ENCODE peak calls at places on chromosomes 4 and X, in six cellular contexts. Z is ascending aorta, Y is cardiac muscle cell, B is SK-N-SH, O is lower lobe of right lung, Q is fibroblast of lung. T is an unnamed sample. For H3K27me3, the result is how much of the 10 kb centered on the place peaks cover.

GRCh38 chrX:132184871-132185270 is 34.4 kb downstream of the RAP2C start:
- DNase-seq in O (no peak), B (no peak), Q (no peak), Z (no peak), Y (no peak), T (no peak)

GRCh38 chr4:151325320-151326246 is at the start of gene SH3D19:
- DNase-seq in Z (no peak), Q (peak), Y (peak), B (peak), O (peak), T (peak)

GRCh38 chr4:153962311-153963039 is 173.6 kb upstream of the SFRP2 start:
- DNase-seq in B (no peak), Q (no peak), O (no peak), Y (no peak), Z (no peak), T (no peak)

GRCh38 chr4:140267576-140267975 is 105.9 kb upstream of the SCOC start:
- DNase-seq in Y (no peak), Q (no peak), O (no peak), B (no peak), Z (no peak), T (peak)

GRCh38 chr4:7771056-7771455 is 168.6 kb downstream of the AFAP1 start:
- DNase-seq in Z (no peak), Y (no peak), B (no peak), Q (no peak), O (no peak), T (no peak)

GRCh38 chr4:3025881-3026280 is 48.5 kb downstream of the HTT-AS start:
- DNase-seq in B (no peak), Y (no peak), Q (no peak), O (no peak), Z (no peak), T (no peak)

GRCh38 chr4:70718811-70719604 is 2.8 kb upstream of the RUFY3 start:
- DNase-seq in O (no peak), B (no peak), Z (no peak), Q (no peak), Y (peak), T (no peak)

GRCh38 chr4:177239878-177240277 is 69.8 kb upstream of the NEIL3 start:
- DNase-seq in B (peak), O (no peak), Z (no peak), Q (peak), Y (no peak), T (no peak)

GRCh38 chr4:33890841-33891240 is 2353.5 kb downstream of the ARAP2 start:
- DNase-seq in Y (peak), B (no peak), O (no peak), Q (no peak), Z (no peak), T (no peak)

GRCh38 chr4:98232202-98232601 is 29.0 kb upstream of the RAP1GDS1 start:
- DNase-seq in Z (no peak), B (no peak), O (no peak), Y (peak), Q (peak), T (no peak)

GRCh38 chrX:47958943-47959342 is 44.8 kb downstream of the ZNF182 start:
- DNase-seq in Z (no peak), Y (peak), Q (no peak), O (no peak), B (peak), T (no peak)

GRCh38 chr4:125179727-125180126 is 135.0 kb upstream of the FAT4 start:
- DNase-seq in O (no peak), B (no peak), Y (no peak), Z (no peak), Q (no peak), T (no peak)

GRCh38 chr4:21953653-21954052 is 5.1 kb upstream of the KCNIP4 start:
- DNase-seq in B (no peak), O (no peak), Y (no peak), Z (no peak), Q (no peak), T (no peak)

GRCh38 chr4:176435891-176436499 is 116.2 kb downstream of the SPCS3 start:
- DNase-seq in Z (no peak), O (no peak), B (no peak), Q (peak), Y (peak), T (no peak)

GRCh38 chrX:73977542-73978169 is 326.3 kb upstream of the ZCCHC13 start:
- DNase-seq in O (no peak), Y (no peak), Z (no peak), B (no peak), Q (no peak), T (no peak)

GRCh38 chrX:76026751-76027150 is 146.1 kb upstream of the PBDC1 start:
- DNase-seq in O (no peak), B (no peak), Z (no peak), Q (no peak), Y (no peak), T (no peak)

GRCh38 chrX:125953769-125954168 is 212.3 kb downstream of the DCAF12L2 start:
- DNase-seq in Q (no peak), B (no peak), Y (no peak), Z (no peak), O (no peak), T (no peak)

GRCh38 chr4:113979157-113979972 is at the start of gene ARSJ:
- DNase-seq in O (peak), Q (peak), Y (peak), Z (peak), B (peak), T (peak)

GRCh38 chr4:7820031-7820825 is 119.4 kb downstream of the AFAP1 start:
- DNase-seq in Y (no peak), Q (no peak), Z (no peak), B (no peak), O (no peak), T (peak)

GRCh38 chr4:48138936-48139335 is 4.9 kb upstream of the TXK start:
- DNase-seq in Q (no peak), Y (no peak), B (no peak), Z (no peak), O (no peak), T (no peak)

GRCh38 chr4:91758487-91758886 is 545.3 kb upstream of the GRID2 start:
- DNase-seq in Y (peak), O (no peak), Z (no peak), B (no peak), Q (peak), T (no peak)

GRCh38 chrX:149910178-149910695 is 19.1 kb upstream of the HSFX4 start:
- DNase-seq in B (no peak), O (no peak), Z (no peak), Y (no peak), Q (no peak), T (no peak)

GRCh38 chrX:111376897-111377601 is 34.9 kb downstream of the DCX start:
- DNase-seq in Z (no peak), Q (no peak), Y (no peak), O (no peak), B (no peak), T (no peak)

GRCh38 chr4:95293014-95293413 is 255.8 kb downstream of the UNC5C start:
- DNase-seq in O (no peak), Z (no peak), Y (peak), B (no peak), Q (peak), T (no peak)

GRCh38 chr4:140004580-140005314 is 149.2 kb downstream of the MAML3 start:
- DNase-seq in Q (peak), Z (no peak), B (peak), Y (peak), O (peak), T (peak)

GRCh38 chr4:71367546-71367945 is 28.7 kb downstream of the SLC4A4 start:
- DNase-seq in Z (no peak), Q (no peak), Y (no peak), B (no peak), O (no peak), T (no peak)

GRCh38 chr4:48290146-48290772 is 20.6 kb upstream of the TEC start:
- DNase-seq in Y (peak), B (peak), Q (peak), O (no peak), Z (no peak), T (no peak)

GRCh38 chr4:144647095-144647959 is 1.4 kb downstream of the HHIP start:
- DNase-seq in Y (peak), O (no peak), B (peak), Q (peak), Z (no peak), T (peak)
- H3K27me3 ChIP-seq in Y (half or more), O (under half), B (under half), Q (under half), Z (under half), T (under half)

DNA sequence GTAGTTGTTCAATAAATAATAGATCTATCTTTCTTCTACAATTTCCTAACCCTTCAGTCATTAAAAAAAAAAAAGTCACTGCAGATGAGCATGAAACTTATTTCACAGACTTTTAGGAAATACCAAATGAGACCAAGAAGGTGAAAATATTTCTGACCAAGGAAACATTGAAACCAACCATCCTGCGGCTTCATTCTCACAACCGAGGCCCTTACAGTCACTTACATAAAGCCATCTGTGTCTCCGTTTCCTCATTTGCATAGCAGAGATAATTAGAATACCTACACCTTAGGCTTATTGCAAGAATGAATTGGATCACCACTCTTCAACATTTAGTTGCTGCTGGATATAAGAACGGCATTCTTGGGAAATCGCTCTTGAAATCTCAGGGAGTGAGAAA is 356.3 kb downstream of the HS3ST1 start:
- DNase-seq in Q (no peak), Z (no peak), B (no peak), Y (no peak), O (no peak), T (no peak)
- H3K27me3 ChIP-seq in Q (under half), Z (under half), B (under half), Y (under half), O (under half), T (under half)

DNA sequence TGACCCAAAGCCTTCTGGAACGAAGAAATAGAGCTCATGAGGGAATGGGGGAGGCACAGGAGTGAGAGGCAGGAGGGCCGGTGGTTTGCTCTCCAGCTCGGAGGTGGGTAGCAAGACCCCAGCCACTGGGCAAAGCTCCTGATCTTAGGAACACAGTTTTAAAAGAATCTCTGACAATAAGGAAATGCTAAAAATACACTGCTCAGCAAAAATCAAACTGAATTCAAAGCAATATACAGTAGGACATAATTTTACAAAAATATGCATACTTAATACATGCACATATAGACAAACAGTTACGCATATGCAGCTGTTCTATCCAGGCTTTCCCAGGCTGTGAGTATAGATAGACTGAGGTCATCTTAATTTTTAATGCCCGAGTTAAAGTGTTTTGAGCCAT is 6.8 kb downstream of the GPR50 start:
- DNase-seq in O (no peak), Q (no peak), Y (no peak), B (no peak), Z (no peak), T (no peak)
- H3K27me3 ChIP-seq in O (under half), Q (under half), Y (half or more), B (under half), Z (under half), T (under half)

DNA sequence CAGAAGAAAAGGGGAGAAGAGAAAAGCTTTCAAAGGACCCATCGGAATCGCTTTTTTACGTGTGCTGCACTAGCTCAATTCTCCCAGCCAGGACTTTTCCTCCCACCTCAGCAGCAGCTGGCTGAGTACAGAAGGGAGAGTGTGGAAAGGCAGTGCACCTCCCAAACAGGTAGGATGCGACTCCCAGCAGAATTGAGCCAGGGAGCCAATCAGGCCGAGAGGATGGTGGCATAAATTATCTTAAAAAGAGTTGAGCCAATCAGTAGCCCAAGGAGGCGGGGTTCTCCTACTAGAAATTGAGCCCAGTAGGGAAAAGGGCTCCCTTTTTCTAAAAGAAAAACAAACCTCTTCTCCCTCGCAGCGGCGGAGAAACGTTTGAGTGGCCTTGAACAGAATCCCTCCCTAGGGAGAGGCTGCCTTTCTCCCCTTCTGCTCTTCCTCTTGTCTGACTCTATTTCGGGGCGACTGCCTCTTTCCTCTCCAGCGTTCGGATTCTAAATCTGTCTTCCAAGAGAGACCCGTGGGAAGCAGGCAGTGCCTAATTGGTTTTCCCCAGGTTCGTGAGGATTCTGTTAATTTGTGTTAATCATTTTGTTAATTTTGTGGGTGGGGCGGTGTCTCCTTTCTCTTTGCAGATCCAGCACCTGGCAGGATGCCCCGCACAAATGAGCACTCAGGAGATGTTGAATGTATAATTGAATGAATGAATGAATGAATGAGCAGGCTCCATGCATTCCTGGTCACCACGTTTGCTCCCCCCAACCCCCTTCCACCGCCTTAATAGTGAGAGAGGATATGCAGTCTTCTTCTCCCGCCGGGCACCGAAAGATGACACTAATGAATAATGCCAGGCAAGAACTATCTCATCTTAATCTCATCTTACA is at the start of gene GABRG1:
- DNase-seq in Q (no peak), B (no peak), Z (no peak), O (peak), Y (no peak), T (peak)
- H3K27me3 ChIP-seq in Q (under half), B (under half), Z (under half), O (under half), Y (half or more), T (under half)

GRCh38 chr4:8867624-8868320 is 3.9 kb downstream of the HMX1 start:
- DNase-seq in Q (no peak), B (no peak), Y (no peak), Z (no peak), O (no peak), T (peak)
- H3K27me3 ChIP-seq in Q (under half), B (under half), Y (half or more), Z (under half), O (half or more), T (under half)

GRCh38 chr4:37895271-37895670 is 4.4 kb downstream of the TBC1D1 start:
- DNase-seq in Q (no peak), B (no peak), O (no peak), Z (no peak), Y (no peak), T (no peak)
- H3K27me3 ChIP-seq in Q (under half), B (under half), O (under half), Z (under half), Y (half or more), T (under half)

DNA sequence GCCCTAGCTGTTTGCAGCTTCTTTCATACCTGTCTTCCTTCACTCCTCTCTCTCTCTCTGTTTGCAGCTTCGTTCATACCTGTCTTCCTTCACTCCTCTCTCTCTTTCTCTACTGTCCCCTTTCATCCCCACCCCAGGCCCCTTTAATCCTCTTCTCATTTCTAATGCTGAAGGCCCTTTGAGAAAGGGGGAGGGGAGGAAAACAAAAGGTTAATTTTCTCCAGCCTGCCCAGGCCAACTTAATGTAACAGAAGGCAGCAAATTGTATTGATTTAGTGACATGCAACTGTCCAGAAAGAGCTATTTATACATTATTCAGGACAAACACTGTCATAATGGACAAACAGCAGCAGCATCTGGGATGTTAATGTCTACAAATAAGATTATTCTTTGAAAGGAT is 174.8 kb downstream of the NKX6-1 start:
- DNase-seq in Z (no peak), B (peak), Q (no peak), O (no peak), Y (no peak), T (no peak)
- H3K27me3 ChIP-seq in Z (under half), B (under half), Q (under half), O (under half), Y (under half), T (under half)

DNA sequence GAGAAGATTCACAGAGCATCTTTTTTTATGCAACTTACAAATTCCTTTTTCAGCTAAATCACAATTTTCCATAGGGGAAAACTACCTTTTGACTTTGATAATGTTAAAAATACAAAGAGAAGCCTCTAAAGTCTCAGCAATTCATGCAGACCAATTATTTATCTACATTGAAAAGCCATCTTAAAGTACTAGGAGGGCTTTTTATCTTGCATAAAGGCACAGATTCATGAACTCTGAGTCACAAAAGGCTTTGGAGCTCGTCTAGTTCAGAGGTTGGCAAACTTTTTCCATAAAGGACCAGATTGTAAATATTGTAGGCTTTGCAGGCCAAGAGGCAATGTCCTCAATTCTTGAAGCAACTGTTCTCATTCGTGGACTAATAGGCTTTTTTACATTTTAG is 210.4 kb upstream of the HDX start:
- DNase-seq in Q (no peak), O (no peak), Z (no peak), Y (no peak), B (no peak), T (no peak)
- H3K27me3 ChIP-seq in Q (under half), O (under half), Z (under half), Y (under half), B (under half), T (under half)

GRCh38 chrX:72139538-72139937 is 7.8 kb upstream of the RTL5 start:
- DNase-seq in Y (no peak), B (no peak), O (no peak), Z (no peak), Q (no peak), T (no peak)
- H3K27me3 ChIP-seq in Y (under half), B (under half), O (under half), Z (under half), Q (under half), T (under half)

DNA sequence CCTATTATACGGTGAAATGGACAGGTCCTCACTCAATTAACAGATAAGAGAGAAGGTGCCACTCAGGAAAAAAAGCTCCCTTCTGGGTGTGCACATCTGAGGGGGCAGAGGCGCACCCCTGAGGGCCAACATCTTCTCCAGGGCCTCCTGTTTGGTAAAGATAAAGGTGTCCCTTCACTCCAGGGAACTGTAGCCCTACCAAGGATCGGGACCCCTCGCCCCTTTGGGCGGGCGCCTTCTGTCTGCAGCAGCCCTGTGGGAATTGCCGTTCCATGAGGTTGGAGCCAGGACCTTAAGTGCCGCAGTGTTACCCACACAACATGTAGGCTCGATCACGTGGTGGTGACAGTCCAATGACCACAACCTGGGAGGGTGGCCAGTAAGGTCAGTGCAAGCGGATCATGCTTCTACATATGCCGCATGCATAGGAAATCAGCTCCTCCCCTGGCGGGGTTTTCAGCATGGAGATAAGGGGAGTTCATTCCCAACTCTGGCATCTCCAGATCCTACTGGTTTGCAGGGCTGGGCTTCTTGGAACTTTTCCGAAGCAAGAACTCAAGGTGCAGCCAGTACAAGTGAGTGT is 253.3 kb downstream of the EVC2 start:
- DNase-seq in O (no peak), B (no peak), Q (no peak), Y (no peak), Z (no peak), T (no peak)
- H3K27me3 ChIP-seq in O (under half), B (under half), Q (under half), Y (under half), Z (under half), T (under half)

T was measured in right cardiac atrium.